ENCODE peak calls at places on chromosomes 13 and 19, in four cellular contexts. One of them, this sample, is unnamed.

GRCh38 chr13:35953537-35954206 is 177.5 kb downstream of the DCLK1 start:
- DNase-seq in K562: peak
- DNase-seq in SK-N-SH: peak
- DNase-seq in HepG2: peak
- DNase-seq in this sample: peak

GRCh38 chr13:98549006-98549727 is 27.7 kb downstream of the STK24 start:
- DNase-seq in K562: no peak
- DNase-seq in SK-N-SH: no peak
- DNase-seq in HepG2: peak
- DNase-seq in this sample: no peak

GRCh38 chr19:29841209-29841558 is 29.4 kb downstream of the CCNE1 start:
- DNase-seq in K562: no peak
- DNase-seq in SK-N-SH: no peak
- DNase-seq in HepG2: peak
- DNase-seq in this sample: no peak

GRCh38 chr13:45696610-45697226 is 5.4 kb upstream of the CBY2 start:
- DNase-seq in K562: no peak
- DNase-seq in SK-N-SH: no peak
- DNase-seq in HepG2: no peak
- DNase-seq in this sample: no peak

GRCh38 chr13:99085139-99085845 is 107.4 kb upstream of the DOCK9 start:
- DNase-seq in K562: peak
- DNase-seq in SK-N-SH: no peak
- DNase-seq in HepG2: no peak
- DNase-seq in this sample: peak

GRCh38 chr19:35037716-35038622 is 3.6 kb upstream of the HPN start:
- DNase-seq in K562: no peak
- DNase-seq in SK-N-SH: peak
- DNase-seq in HepG2: no peak
- DNase-seq in this sample: no peak

GRCh38 chr13:49300716-49301589 is 53.2 kb downstream of the CDADC1 start:
- DNase-seq in K562: peak
- DNase-seq in SK-N-SH: peak
- DNase-seq in HepG2: peak
- DNase-seq in this sample: peak

GRCh38 chr13:85798999-85799646 is at the start of gene SLITRK6:
- DNase-seq in K562: no peak
- DNase-seq in SK-N-SH: peak
- DNase-seq in HepG2: no peak
- DNase-seq in this sample: no peak

GRCh38 chr19:3275068-3275582 is 50.7 kb downstream of the CELF5 start:
- DNase-seq in K562: peak
- DNase-seq in SK-N-SH: no peak
- DNase-seq in HepG2: peak
- DNase-seq in this sample: peak

GRCh38 chr13:101640797-101641400 is 188.4 kb downstream of the ITGBL1 start:
- DNase-seq in K562: no peak
- DNase-seq in SK-N-SH: no peak
- DNase-seq in HepG2: no peak
- DNase-seq in this sample: no peak

GRCh38 chr13:77207943-77208342 is 119.0 kb downstream of the MYCBP2 start:
- DNase-seq in K562: no peak
- DNase-seq in SK-N-SH: no peak
- DNase-seq in HepG2: no peak
- DNase-seq in this sample: no peak

GRCh38 chr19:10155834-10156233 is 36.1 kb upstream of the EIF3G start:
- DNase-seq in K562: no peak
- DNase-seq in SK-N-SH: no peak
- DNase-seq in HepG2: no peak
- DNase-seq in this sample: no peak

GRCh38 chr13:24528816-24529398 is 16.3 kb upstream of the PARP4 start:
- DNase-seq in K562: no peak
- DNase-seq in SK-N-SH: no peak
- DNase-seq in HepG2: no peak
- DNase-seq in this sample: no peak

GRCh38 chr13:46684287-46685001 is 112.5 kb downstream of the ESD start:
- DNase-seq in K562: no peak
- DNase-seq in SK-N-SH: no peak
- DNase-seq in HepG2: peak
- DNase-seq in this sample: no peak

GRCh38 chr19:52170863-52171320 is 529 bp downstream of the ZNF836 start:
- DNase-seq in K562: no peak
- DNase-seq in SK-N-SH: peak
- DNase-seq in HepG2: no peak
- DNase-seq in this sample: peak

GRCh38 chr13:23378009-23378632 is 55.4 kb downstream of the SACS start:
- DNase-seq in K562: no peak
- DNase-seq in SK-N-SH: no peak
- DNase-seq in HepG2: no peak
- DNase-seq in this sample: no peak

GRCh38 chr13:99214232-99214631 is 13.6 kb downstream of the UBAC2 start:
- DNase-seq in K562: no peak
- DNase-seq in SK-N-SH: no peak
- DNase-seq in HepG2: no peak
- DNase-seq in this sample: no peak

GRCh38 chr13:107743100-107743499 is 472.2 kb downstream of the LIG4 start:
- DNase-seq in K562: no peak
- DNase-seq in SK-N-SH: no peak
- DNase-seq in HepG2: no peak
- DNase-seq in this sample: no peak

GRCh38 chr13:96900992-96901391 is 93.3 kb downstream of the OXGR1 start:
- DNase-seq in K562: no peak
- DNase-seq in SK-N-SH: peak
- DNase-seq in HepG2: no peak
- DNase-seq in this sample: peak

GRCh38 chr19:2578911-2579677 is 103.2 kb downstream of the GADD45B start:
- DNase-seq in K562: peak
- DNase-seq in SK-N-SH: peak
- DNase-seq in HepG2: peak
- DNase-seq in this sample: peak

GRCh38 chr13:53301449-53301848 is 272.8 kb downstream of the OLFM4 start:
- DNase-seq in K562: no peak
- DNase-seq in SK-N-SH: no peak
- DNase-seq in HepG2: no peak
- DNase-seq in this sample: no peak

GRCh38 chr13:85616275-85616674 is 182.9 kb downstream of the SLITRK6 start:
- DNase-seq in K562: no peak
- DNase-seq in SK-N-SH: no peak
- DNase-seq in HepG2: no peak
- DNase-seq in this sample: no peak

GRCh38 chr13:107864543-107865460 is 350.5 kb downstream of the LIG4 start:
- DNase-seq in K562: peak
- DNase-seq in SK-N-SH: peak
- DNase-seq in HepG2: peak
- DNase-seq in this sample: peak

GRCh38 chr13:21033866-21034601 is 27.4 kb downstream of the LATS2 start:
- DNase-seq in K562: no peak
- DNase-seq in SK-N-SH: no peak
- DNase-seq in HepG2: no peak
- DNase-seq in this sample: no peak

GRCh38 chr13:80989241-80989640 is 648.3 kb upstream of the SPRY2 start:
- DNase-seq in K562: no peak
- DNase-seq in SK-N-SH: no peak
- DNase-seq in HepG2: no peak
- DNase-seq in this sample: no peak

GRCh38 chr13:41411060-41411459 is 46.3 kb upstream of the RGCC start:
- DNase-seq in K562: no peak
- DNase-seq in SK-N-SH: no peak
- DNase-seq in HepG2: no peak
- DNase-seq in this sample: no peak

GRCh38 chr13:99617474-99618255 is 116.4 kb downstream of the TM9SF2 start:
- DNase-seq in K562: peak
- DNase-seq in SK-N-SH: peak
- DNase-seq in HepG2: peak
- DNase-seq in this sample: peak

GRCh38 chr19:30087381-30088138 is 145.5 kb downstream of the URI1 start:
- DNase-seq in K562: no peak
- DNase-seq in SK-N-SH: no peak
- DNase-seq in HepG2: no peak
- DNase-seq in this sample: no peak

GRCh38 chr13:113939129-113939904 is 34.6 kb downstream of the C13orf46 start:
- DNase-seq in K562: no peak
- DNase-seq in SK-N-SH: peak
- DNase-seq in HepG2: no peak
- DNase-seq in this sample: no peak

GRCh38 chr13:114107686-114108081 is 24.7 kb downstream of the RASA3 start:
- DNase-seq in K562: no peak
- DNase-seq in SK-N-SH: peak
- DNase-seq in HepG2: no peak
- DNase-seq in this sample: peak

GRCh38 chr19:37334179-37335071 is 36.5 kb upstream of the ZNF527 start:
- DNase-seq in K562: peak
- DNase-seq in SK-N-SH: peak
- DNase-seq in HepG2: no peak
- DNase-seq in this sample: peak

GRCh38 chr13:34901577-34901976 is 40.5 kb upstream of the NBEA start:
- DNase-seq in K562: no peak
- DNase-seq in SK-N-SH: no peak
- DNase-seq in HepG2: no peak
- DNase-seq in this sample: no peak

GRCh38 chr13:90594694-90595093 is 752.8 kb upstream of the MIR17HG start:
- DNase-seq in K562: no peak
- DNase-seq in SK-N-SH: no peak
- DNase-seq in HepG2: no peak
- DNase-seq in this sample: no peak

GRCh38 chr19:14405758-14406644 is 13.1 kb downstream of the DDX39A start:
- DNase-seq in K562: peak
- DNase-seq in SK-N-SH: peak
- DNase-seq in HepG2: peak
- DNase-seq in this sample: peak

DNA sequence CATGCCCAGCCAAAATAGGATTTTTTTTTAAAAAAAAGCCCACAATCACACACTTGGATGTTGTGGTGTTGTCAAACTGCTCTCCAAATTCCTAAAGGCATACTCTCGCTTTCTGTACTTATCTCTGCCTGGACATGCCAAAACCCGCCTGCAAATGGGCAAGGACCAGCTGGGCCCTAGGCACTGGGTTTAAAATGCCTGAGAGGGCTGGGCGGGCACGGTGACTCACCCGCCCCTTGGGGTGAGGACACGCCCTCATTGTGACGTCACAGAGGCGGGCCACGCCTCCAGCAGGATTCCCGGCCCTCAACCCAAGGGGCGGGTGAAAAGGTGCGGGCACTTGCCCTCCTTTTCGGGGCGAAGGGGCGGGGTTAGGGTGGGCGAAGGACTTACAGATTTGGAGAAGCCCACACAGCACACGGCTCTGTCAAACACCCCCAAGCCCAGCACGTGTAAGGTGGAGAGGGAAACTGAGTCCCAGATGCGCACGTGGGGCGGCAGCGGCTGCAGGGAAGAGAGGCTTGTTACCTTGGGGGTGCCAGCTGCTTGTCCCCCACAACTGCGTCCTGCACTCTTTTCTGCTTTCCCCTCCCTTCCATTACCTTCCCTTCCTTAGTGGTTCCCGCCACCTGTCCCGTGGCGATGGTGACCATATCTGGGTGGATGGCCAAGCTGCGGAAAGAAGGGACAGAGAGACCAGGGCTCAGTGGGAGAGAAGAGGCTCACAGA is 6.6 kb downstream of the EML2 start:
- DNase-seq in K562: peak
- DNase-seq in SK-N-SH: peak
- DNase-seq in HepG2: no peak
- DNase-seq in this sample: peak
- TF ChIP-seq FOXJ3 in K562: no peak
- TF ChIP-seq FOXJ3 in SK-N-SH: no peak
- TF ChIP-seq FOXJ3 in HepG2: no peak
- TF ChIP-seq FOXJ3 in this sample: no peak

GRCh38 chr19:40080289-40080688 is 10.5 kb downstream of the ZNF780A start:
- DNase-seq in K562: no peak
- DNase-seq in SK-N-SH: no peak
- DNase-seq in HepG2: no peak
- DNase-seq in this sample: no peak

DNA sequence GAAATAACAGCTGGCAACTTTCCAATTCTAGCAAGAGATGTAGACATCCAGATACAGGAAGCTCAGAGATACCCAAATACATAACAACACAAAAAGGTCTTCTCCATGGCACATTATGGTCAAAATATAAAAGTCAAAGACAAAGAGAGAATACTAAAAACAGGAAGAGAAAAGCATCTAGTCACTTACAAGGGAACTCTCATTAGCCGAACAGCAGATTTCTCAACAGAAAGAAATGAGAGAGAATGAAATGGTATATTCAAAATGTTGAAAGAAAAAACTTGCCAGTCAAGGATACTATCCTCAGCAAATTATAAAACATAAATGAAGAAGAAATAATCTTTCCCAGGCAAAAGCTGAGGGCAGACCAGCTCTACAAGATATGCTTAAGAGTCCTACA is 12.4 kb downstream of the ZNF780A start:
- DNase-seq in K562: no peak
- DNase-seq in SK-N-SH: no peak
- DNase-seq in HepG2: no peak
- DNase-seq in this sample: no peak
- TF ChIP-seq FOXJ3 in K562: no peak
- TF ChIP-seq FOXJ3 in SK-N-SH: no peak
- TF ChIP-seq FOXJ3 in HepG2: no peak
- TF ChIP-seq FOXJ3 in this sample: no peak

DNA sequence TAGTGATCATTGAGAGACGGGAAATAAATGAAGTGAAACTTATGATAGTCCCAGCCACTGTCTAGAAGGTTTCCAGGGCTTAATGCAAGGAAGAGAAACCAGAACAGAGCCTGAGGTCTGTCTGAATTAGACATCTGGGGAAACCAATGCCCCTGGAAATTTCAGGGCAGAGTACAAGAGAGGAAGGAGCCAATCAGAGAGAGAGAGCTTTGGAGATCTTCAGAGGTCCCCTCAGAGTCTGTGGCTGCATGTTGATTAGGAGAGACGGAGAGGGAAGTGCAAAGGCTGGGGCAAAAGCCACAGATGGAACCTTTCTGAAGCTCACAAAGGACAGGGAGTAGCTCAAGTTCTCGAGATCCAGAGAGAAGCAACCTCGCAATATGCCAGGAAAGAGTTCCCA is 378.0 kb downstream of the DNAJC15 start:
- DNase-seq in K562: no peak
- DNase-seq in SK-N-SH: no peak
- DNase-seq in HepG2: no peak
- DNase-seq in this sample: no peak
- TF ChIP-seq FOXJ3 in K562: no peak
- TF ChIP-seq FOXJ3 in SK-N-SH: no peak
- TF ChIP-seq FOXJ3 in HepG2: no peak
- TF ChIP-seq FOXJ3 in this sample: no peak

GRCh38 chr19:54014920-54015560 is 23.6 kb downstream of the CACNG6 start:
- DNase-seq in K562: no peak
- DNase-seq in SK-N-SH: no peak
- DNase-seq in HepG2: no peak
- DNase-seq in this sample: no peak
- TF ChIP-seq FOXJ3 in K562: no peak
- TF ChIP-seq FOXJ3 in SK-N-SH: no peak
- TF ChIP-seq FOXJ3 in HepG2: no peak
- TF ChIP-seq FOXJ3 in this sample: no peak

DNA sequence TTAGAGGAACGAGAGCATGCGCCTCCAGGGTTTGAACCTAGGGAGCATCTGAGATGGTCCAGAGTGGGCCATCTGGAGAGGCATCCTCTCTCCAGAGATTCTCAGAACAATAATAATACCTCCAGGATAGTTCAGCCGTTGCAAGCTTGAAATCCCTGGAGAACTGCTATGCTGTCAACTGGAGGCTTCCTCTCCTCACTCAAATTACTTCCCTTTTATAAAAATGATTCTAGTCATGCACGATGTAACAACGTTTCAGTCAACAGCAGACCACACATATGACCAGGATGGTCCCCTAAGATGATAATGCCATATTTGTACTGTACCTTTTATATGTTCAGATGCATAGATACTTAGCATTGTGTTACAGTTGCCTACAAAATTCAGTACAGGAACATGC is 108.7 kb downstream of the SHISA2 start:
- DNase-seq in K562: no peak
- DNase-seq in SK-N-SH: no peak
- DNase-seq in HepG2: no peak
- DNase-seq in this sample: no peak
- TF ChIP-seq FOXJ3 in K562: no peak
- TF ChIP-seq FOXJ3 in SK-N-SH: no peak
- TF ChIP-seq FOXJ3 in HepG2: no peak
- TF ChIP-seq FOXJ3 in this sample: no peak